ENCODE peak calls at places on chromosomes 11 and 22, in five cellular contexts. One of them, this sample, is unnamed. For H3K4me1, the result is how much of the 10 kb centered on the place peaks cover.

GRCh38 chr11:119496453-119496852 is 73.5 kb upstream of the THY1 start:
- DNase-seq in neuronal stem cell: no peak
- DNase-seq in neural progenitor cell: no peak
- DNase-seq in mesendoderm: no peak
- DNase-seq in IMR-90: no peak
- DNase-seq in this sample: peak

GRCh38 chr22:34105461-34106062 is 185.3 kb upstream of the LARGE1 start:
- DNase-seq in neuronal stem cell: peak
- DNase-seq in neural progenitor cell: peak
- DNase-seq in mesendoderm: peak
- DNase-seq in IMR-90: no peak
- DNase-seq in this sample: peak

GRCh38 chr11:56521955-56522354 is 21.1 kb downstream of the OR5M11 start:
- DNase-seq in neuronal stem cell: no peak
- DNase-seq in neural progenitor cell: peak
- DNase-seq in mesendoderm: peak
- DNase-seq in IMR-90: no peak
- DNase-seq in this sample: no peak

GRCh38 chr11:100942016-100942415 is 187.6 kb downstream of the PGR start:
- DNase-seq in neuronal stem cell: no peak
- DNase-seq in neural progenitor cell: no peak
- DNase-seq in mesendoderm: no peak
- DNase-seq in IMR-90: peak
- DNase-seq in this sample: no peak

GRCh38 chr11:78361228-78361627 is 56.4 kb downstream of the GAB2 start:
- DNase-seq in neuronal stem cell: no peak
- DNase-seq in neural progenitor cell: no peak
- DNase-seq in mesendoderm: no peak
- DNase-seq in IMR-90: no peak
- DNase-seq in this sample: no peak

GRCh38 chr11:70201876-70202861 is 927 bp upstream of the FADD start:
- DNase-seq in neuronal stem cell: no peak
- DNase-seq in neural progenitor cell: no peak
- DNase-seq in mesendoderm: no peak
- DNase-seq in IMR-90: no peak
- DNase-seq in this sample: peak

GRCh38 chr11:76665172-76665571 is 5.4 kb downstream of the LRRC32 start:
- DNase-seq in neuronal stem cell: no peak
- DNase-seq in neural progenitor cell: no peak
- DNase-seq in mesendoderm: no peak
- DNase-seq in IMR-90: no peak
- DNase-seq in this sample: no peak

GRCh38 chr22:22463855-22464540 is 44.5 kb downstream of the ZNF280B start:
- DNase-seq in neuronal stem cell: peak
- DNase-seq in neural progenitor cell: peak
- DNase-seq in mesendoderm: peak
- DNase-seq in IMR-90: peak
- DNase-seq in this sample: peak

GRCh38 chr11:111602865-111603632 is 800 bp downstream of the SIK2 start:
- DNase-seq in neuronal stem cell: peak
- DNase-seq in neural progenitor cell: peak
- DNase-seq in mesendoderm: peak
- DNase-seq in IMR-90: peak
- DNase-seq in this sample: peak

GRCh38 chr11:8962827-8963226 is 1.4 kb downstream of the TMEM9B start:
- DNase-seq in neuronal stem cell: no peak
- DNase-seq in neural progenitor cell: no peak
- DNase-seq in mesendoderm: no peak
- DNase-seq in IMR-90: no peak
- DNase-seq in this sample: peak

GRCh38 chr11:123166095-123166559 is 28.9 kb downstream of the CLMP start:
- DNase-seq in neuronal stem cell: peak
- DNase-seq in neural progenitor cell: peak
- DNase-seq in mesendoderm: peak
- DNase-seq in IMR-90: peak
- DNase-seq in this sample: peak

GRCh38 chr22:30206964-30207363 is 39.6 kb downstream of the LIF start:
- DNase-seq in neuronal stem cell: peak
- DNase-seq in neural progenitor cell: peak
- DNase-seq in mesendoderm: peak
- DNase-seq in IMR-90: peak
- DNase-seq in this sample: peak

GRCh38 chr11:68406318-68407313 is 53.9 kb upstream of the PPP6R3 start:
- DNase-seq in neuronal stem cell: no peak
- DNase-seq in neural progenitor cell: no peak
- DNase-seq in mesendoderm: no peak
- DNase-seq in IMR-90: no peak
- DNase-seq in this sample: no peak

GRCh38 chr11:1017269-1018005 is 19.1 kb downstream of the MUC6 start:
- DNase-seq in neuronal stem cell: no peak
- DNase-seq in neural progenitor cell: no peak
- DNase-seq in mesendoderm: no peak
- DNase-seq in IMR-90: no peak
- DNase-seq in this sample: no peak

GRCh38 chr11:33704240-33705002 is 3.8 kb upstream of the C11orf91 start:
- DNase-seq in neuronal stem cell: no peak
- DNase-seq in neural progenitor cell: no peak
- DNase-seq in mesendoderm: no peak
- DNase-seq in IMR-90: no peak
- DNase-seq in this sample: no peak

GRCh38 chr11:17906436-17906835 is 106.4 kb downstream of the SERGEF start:
- DNase-seq in neuronal stem cell: no peak
- DNase-seq in neural progenitor cell: peak
- DNase-seq in mesendoderm: peak
- DNase-seq in IMR-90: no peak
- DNase-seq in this sample: no peak

GRCh38 chr22:39654959-39655579 is 84.5 kb downstream of the CACNA1I start:
- DNase-seq in neuronal stem cell: no peak
- DNase-seq in neural progenitor cell: no peak
- DNase-seq in mesendoderm: no peak
- DNase-seq in IMR-90: no peak
- DNase-seq in this sample: no peak

GRCh38 chr11:67287355-67288197 is 1.5 kb upstream of the ANKRD13D start:
- DNase-seq in neuronal stem cell: no peak
- DNase-seq in neural progenitor cell: no peak
- DNase-seq in mesendoderm: no peak
- DNase-seq in IMR-90: no peak
- DNase-seq in this sample: no peak

GRCh38 chr11:67495234-67496005 is 9.7 kb downstream of the PITPNM1 start:
- DNase-seq in neuronal stem cell: no peak
- DNase-seq in neural progenitor cell: no peak
- DNase-seq in mesendoderm: no peak
- DNase-seq in IMR-90: no peak
- DNase-seq in this sample: no peak

GRCh38 chr22:45059296-45059695 is 49.5 kb upstream of the PHF21B start:
- DNase-seq in neuronal stem cell: no peak
- DNase-seq in neural progenitor cell: no peak
- DNase-seq in mesendoderm: no peak
- DNase-seq in IMR-90: no peak
- DNase-seq in this sample: no peak

GRCh38 chr11:61141601-61142028 is 19.6 kb downstream of the VPS37C start:
- DNase-seq in neuronal stem cell: no peak
- DNase-seq in neural progenitor cell: no peak
- DNase-seq in mesendoderm: no peak
- DNase-seq in IMR-90: no peak
- DNase-seq in this sample: no peak

GRCh38 chr22:39384750-39385480 is 14.7 kb upstream of the TAB1 start:
- DNase-seq in neuronal stem cell: peak
- DNase-seq in neural progenitor cell: peak
- DNase-seq in mesendoderm: peak
- DNase-seq in IMR-90: peak
- DNase-seq in this sample: no peak

GRCh38 chr11:6637871-6638270 is 17.7 kb downstream of the DCHS1 start:
- DNase-seq in neuronal stem cell: no peak
- DNase-seq in neural progenitor cell: no peak
- DNase-seq in mesendoderm: no peak
- DNase-seq in IMR-90: peak
- DNase-seq in this sample: peak

GRCh38 chr11:65308281-65308891 is 6.3 kb upstream of the CDC42EP2 start:
- DNase-seq in neuronal stem cell: no peak
- DNase-seq in neural progenitor cell: no peak
- DNase-seq in mesendoderm: no peak
- DNase-seq in IMR-90: no peak
- DNase-seq in this sample: no peak

GRCh38 chr11:66315921-66316811 is 678 bp downstream of the CD248 start:
- DNase-seq in neuronal stem cell: no peak
- DNase-seq in neural progenitor cell: no peak
- DNase-seq in mesendoderm: no peak
- DNase-seq in IMR-90: no peak
- DNase-seq in this sample: peak

GRCh38 chr11:78742430-78742829 is 167.8 kb upstream of the NARS2 start:
- DNase-seq in neuronal stem cell: no peak
- DNase-seq in neural progenitor cell: no peak
- DNase-seq in mesendoderm: no peak
- DNase-seq in IMR-90: peak
- DNase-seq in this sample: no peak

GRCh38 chr11:36091256-36091811 is 147.5 kb downstream of the LDLRAD3 start:
- DNase-seq in neuronal stem cell: no peak
- DNase-seq in neural progenitor cell: no peak
- DNase-seq in mesendoderm: peak
- DNase-seq in IMR-90: peak
- DNase-seq in this sample: peak

GRCh38 chr11:10374386-10374785 is 69.5 kb downstream of the ADM start:
- DNase-seq in neuronal stem cell: no peak
- DNase-seq in neural progenitor cell: no peak
- DNase-seq in mesendoderm: no peak
- DNase-seq in IMR-90: peak
- DNase-seq in this sample: no peak

GRCh38 chr11:76074178-76075112 is 131.9 kb downstream of the WNT11 start:
- DNase-seq in neuronal stem cell: no peak
- DNase-seq in neural progenitor cell: no peak
- DNase-seq in mesendoderm: no peak
- DNase-seq in IMR-90: peak
- DNase-seq in this sample: peak

GRCh38 chr22:24601217-24602104 is 1.5 kb upstream of the GGT1 start:
- DNase-seq in neuronal stem cell: no peak
- DNase-seq in neural progenitor cell: no peak
- DNase-seq in mesendoderm: no peak
- DNase-seq in IMR-90: no peak
- DNase-seq in this sample: no peak
- H3K9ac ChIP-seq in neuronal stem cell: no peak
- H3K9ac ChIP-seq in neural progenitor cell: no peak
- H3K9ac ChIP-seq in mesendoderm: no peak
- H3K9ac ChIP-seq in IMR-90: no peak
- H3K9ac ChIP-seq in this sample: no peak

GRCh38 chr22:35915477-35916013 is 113.1 kb downstream of the RBFOX2 start:
- DNase-seq in neuronal stem cell: no peak
- DNase-seq in neural progenitor cell: peak
- DNase-seq in mesendoderm: peak
- DNase-seq in IMR-90: peak
- DNase-seq in this sample: peak

GRCh38 chr22:35914665-35915476 is 113.8 kb downstream of the RBFOX2 start:
- DNase-seq in neuronal stem cell: peak
- DNase-seq in neural progenitor cell: peak
- DNase-seq in mesendoderm: peak
- DNase-seq in IMR-90: peak
- DNase-seq in this sample: peak

GRCh38 chr22:35912668-35913067 is 116.0 kb downstream of the RBFOX2 start:
- DNase-seq in neuronal stem cell: no peak
- DNase-seq in neural progenitor cell: no peak
- DNase-seq in mesendoderm: no peak
- DNase-seq in IMR-90: no peak
- DNase-seq in this sample: peak

GRCh38 chr22:35913925-35914324 is 114.7 kb downstream of the RBFOX2 start:
- DNase-seq in neuronal stem cell: no peak
- DNase-seq in neural progenitor cell: peak
- DNase-seq in mesendoderm: no peak
- DNase-seq in IMR-90: no peak
- DNase-seq in this sample: no peak

DNA sequence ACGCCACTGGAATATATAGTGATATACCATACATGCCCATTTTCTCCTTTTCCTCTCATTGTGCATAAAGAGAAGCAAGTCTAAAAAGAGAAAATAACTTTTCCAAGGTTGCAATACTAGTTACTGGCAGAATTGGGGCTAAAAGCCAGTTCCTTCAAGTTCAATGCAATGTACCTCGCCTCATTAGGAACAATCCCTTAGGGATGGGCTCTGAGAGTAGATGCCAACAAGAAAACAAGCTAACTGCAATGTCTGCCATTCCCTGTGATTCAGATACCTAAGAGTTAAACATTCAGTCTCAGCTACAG is 114.3 kb downstream of the RBFOX2 start:
- DNase-seq in neuronal stem cell: no peak
- DNase-seq in neural progenitor cell: no peak
- DNase-seq in mesendoderm: no peak
- DNase-seq in IMR-90: no peak
- DNase-seq in this sample: no peak
- H3K4me1 ChIP-seq in neuronal stem cell: under half
- H3K4me1 ChIP-seq in neural progenitor cell: half or more
- H3K4me1 ChIP-seq in mesendoderm: under half
- H3K4me1 ChIP-seq in IMR-90: under half
- H3K4me1 ChIP-seq in this sample: half or more

GRCh38 chr11:64244966-64245365 is 1.8 kb downstream of the PPP1R14B start:
- DNase-seq in neuronal stem cell: no peak
- DNase-seq in neural progenitor cell: no peak
- DNase-seq in mesendoderm: no peak
- DNase-seq in IMR-90: no peak
- DNase-seq in this sample: no peak
- H3K9ac ChIP-seq in neuronal stem cell: peak
- H3K9ac ChIP-seq in neural progenitor cell: no peak
- H3K9ac ChIP-seq in mesendoderm: peak
- H3K9ac ChIP-seq in IMR-90: peak
- H3K9ac ChIP-seq in this sample: peak

DNA sequence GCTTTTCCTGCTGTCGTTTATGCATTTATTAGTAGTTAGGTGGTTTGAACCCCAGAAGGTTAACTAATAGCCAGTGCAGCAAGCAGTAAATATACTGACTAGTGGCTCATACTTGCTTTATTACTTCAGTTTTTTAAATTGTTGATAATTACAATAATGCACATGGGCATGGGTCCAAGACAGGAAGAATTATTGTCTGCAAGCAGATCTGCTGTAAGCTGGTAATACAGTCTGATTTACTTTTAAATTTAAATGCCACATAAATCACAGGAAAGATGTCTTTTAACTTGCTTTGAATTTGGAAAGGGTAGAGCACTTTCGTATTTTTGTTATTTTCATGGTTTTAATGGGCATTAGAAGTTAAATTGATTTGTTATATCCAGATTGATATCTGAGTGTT is 27.1 kb downstream of the APLP2 start:
- DNase-seq in neuronal stem cell: no peak
- DNase-seq in neural progenitor cell: no peak
- DNase-seq in mesendoderm: no peak
- DNase-seq in IMR-90: no peak
- DNase-seq in this sample: no peak
- H3K4me1 ChIP-seq in neuronal stem cell: under half
- H3K4me1 ChIP-seq in neural progenitor cell: under half
- H3K4me1 ChIP-seq in mesendoderm: under half
- H3K4me1 ChIP-seq in IMR-90: under half
- H3K4me1 ChIP-seq in this sample: under half